ENCODE peak calls at places on chromosome 3, in eight cellular contexts. One of them, this sample, is unnamed.
A peak's percentile ranks its signal among the peaks of the same experiment; 100 is the strongest.

GRCh38 chr3:42651248-42652091 is 2.0 kb upstream of the ZBTB47 start:
- DNase-seq in left lobe of liver: no peak
- DNase-seq in sciatic nerve: peak; percentile 51
- DNase-seq in AG04450: no peak
- DNase-seq in activated CD4-positive, alpha-beta T cell treated with anti-CD3 and anti-CD28 coated beads, Interleukin-2, amount 50 U/mL, for 48 hours: no peak
- DNase-seq in stimulated activated CD8-positive, alpha-beta memory T cell treated with anti-CD3 and anti-CD28 coated beads, Interleukin-15, amount 100 ng/mL, for 24 hours: no peak
- DNase-seq in dorsolateral prefrontal cortex: no peak
- DNase-seq in brain microvascular endothelial cell: peak; percentile 38
- DNase-seq in this sample: no peak

GRCh38 chr3:9721698-9722057 is 9.9 kb upstream of the BRPF1 start:
- DNase-seq in left lobe of liver: no peak
- DNase-seq in sciatic nerve: no peak
- DNase-seq in AG04450: no peak
- DNase-seq in activated CD4-positive, alpha-beta T cell treated with anti-CD3 and anti-CD28 coated beads, Interleukin-2, amount 50 U/mL, for 48 hours: no peak
- DNase-seq in stimulated activated CD8-positive, alpha-beta memory T cell treated with anti-CD3 and anti-CD28 coated beads, Interleukin-15, amount 100 ng/mL, for 24 hours: no peak
- DNase-seq in dorsolateral prefrontal cortex: no peak
- DNase-seq in brain microvascular endothelial cell: no peak
- DNase-seq in this sample: no peak

GRCh38 chr3:7682822-7683229 is 818.8 kb upstream of the LMCD1 start:
- DNase-seq in left lobe of liver: no peak
- DNase-seq in sciatic nerve: peak; percentile 60
- DNase-seq in AG04450: peak; percentile 0
- DNase-seq in activated CD4-positive, alpha-beta T cell treated with anti-CD3 and anti-CD28 coated beads, Interleukin-2, amount 50 U/mL, for 48 hours: no peak
- DNase-seq in stimulated activated CD8-positive, alpha-beta memory T cell treated with anti-CD3 and anti-CD28 coated beads, Interleukin-15, amount 100 ng/mL, for 24 hours: no peak
- DNase-seq in dorsolateral prefrontal cortex: no peak
- DNase-seq in brain microvascular endothelial cell: peak; percentile 64
- DNase-seq in this sample: peak; percentile 98

GRCh38 chr3:179348325-179349013 is 960 bp downstream of the MFN1 start:
- DNase-seq in left lobe of liver: no peak
- DNase-seq in sciatic nerve: no peak
- DNase-seq in AG04450: no peak
- DNase-seq in activated CD4-positive, alpha-beta T cell treated with anti-CD3 and anti-CD28 coated beads, Interleukin-2, amount 50 U/mL, for 48 hours: no peak
- DNase-seq in stimulated activated CD8-positive, alpha-beta memory T cell treated with anti-CD3 and anti-CD28 coated beads, Interleukin-15, amount 100 ng/mL, for 24 hours: no peak
- DNase-seq in dorsolateral prefrontal cortex: no peak
- DNase-seq in brain microvascular endothelial cell: no peak
- DNase-seq in this sample: peak; percentile 35

GRCh38 chr3:186165331-186165730 is 56.4 kb upstream of the ETV5 start:
- DNase-seq in left lobe of liver: no peak
- DNase-seq in sciatic nerve: no peak
- DNase-seq in AG04450: no peak
- DNase-seq in activated CD4-positive, alpha-beta T cell treated with anti-CD3 and anti-CD28 coated beads, Interleukin-2, amount 50 U/mL, for 48 hours: no peak
- DNase-seq in stimulated activated CD8-positive, alpha-beta memory T cell treated with anti-CD3 and anti-CD28 coated beads, Interleukin-15, amount 100 ng/mL, for 24 hours: no peak
- DNase-seq in dorsolateral prefrontal cortex: no peak
- DNase-seq in brain microvascular endothelial cell: no peak
- DNase-seq in this sample: no peak

GRCh38 chr3:129525341-129525968 is 3.0 kb upstream of the RHO start:
- DNase-seq in left lobe of liver: no peak
- DNase-seq in sciatic nerve: no peak
- DNase-seq in AG04450: peak; percentile 10
- DNase-seq in activated CD4-positive, alpha-beta T cell treated with anti-CD3 and anti-CD28 coated beads, Interleukin-2, amount 50 U/mL, for 48 hours: peak; percentile 14
- DNase-seq in stimulated activated CD8-positive, alpha-beta memory T cell treated with anti-CD3 and anti-CD28 coated beads, Interleukin-15, amount 100 ng/mL, for 24 hours: no peak
- DNase-seq in dorsolateral prefrontal cortex: no peak
- DNase-seq in brain microvascular endothelial cell: peak; percentile 67
- DNase-seq in this sample: no peak

GRCh38 chr3:54846085-54846484 is 81.8 kb downstream of the LRTM1 start:
- DNase-seq in left lobe of liver: no peak
- DNase-seq in sciatic nerve: no peak
- DNase-seq in AG04450: no peak
- DNase-seq in activated CD4-positive, alpha-beta T cell treated with anti-CD3 and anti-CD28 coated beads, Interleukin-2, amount 50 U/mL, for 48 hours: no peak
- DNase-seq in stimulated activated CD8-positive, alpha-beta memory T cell treated with anti-CD3 and anti-CD28 coated beads, Interleukin-15, amount 100 ng/mL, for 24 hours: no peak
- DNase-seq in dorsolateral prefrontal cortex: no peak
- DNase-seq in brain microvascular endothelial cell: no peak
- DNase-seq in this sample: no peak

GRCh38 chr3:116951610-116952009 is 242.0 kb downstream of the TUSC7 start:
- DNase-seq in left lobe of liver: no peak
- DNase-seq in sciatic nerve: no peak
- DNase-seq in AG04450: no peak
- DNase-seq in activated CD4-positive, alpha-beta T cell treated with anti-CD3 and anti-CD28 coated beads, Interleukin-2, amount 50 U/mL, for 48 hours: no peak
- DNase-seq in stimulated activated CD8-positive, alpha-beta memory T cell treated with anti-CD3 and anti-CD28 coated beads, Interleukin-15, amount 100 ng/mL, for 24 hours: no peak
- DNase-seq in dorsolateral prefrontal cortex: no peak
- DNase-seq in brain microvascular endothelial cell: no peak
- DNase-seq in this sample: no peak

GRCh38 chr3:175646865-175647264 is 787.7 kb downstream of the NAALADL2 start:
- DNase-seq in left lobe of liver: no peak
- DNase-seq in sciatic nerve: no peak
- DNase-seq in AG04450: no peak
- DNase-seq in activated CD4-positive, alpha-beta T cell treated with anti-CD3 and anti-CD28 coated beads, Interleukin-2, amount 50 U/mL, for 48 hours: no peak
- DNase-seq in stimulated activated CD8-positive, alpha-beta memory T cell treated with anti-CD3 and anti-CD28 coated beads, Interleukin-15, amount 100 ng/mL, for 24 hours: no peak
- DNase-seq in dorsolateral prefrontal cortex: no peak
- DNase-seq in brain microvascular endothelial cell: no peak
- DNase-seq in this sample: no peak

GRCh38 chr3:133663569-133664313 is 2.0 kb upstream of the TOPBP1 start:
- DNase-seq in left lobe of liver: no peak
- DNase-seq in sciatic nerve: no peak
- DNase-seq in AG04450: no peak
- DNase-seq in activated CD4-positive, alpha-beta T cell treated with anti-CD3 and anti-CD28 coated beads, Interleukin-2, amount 50 U/mL, for 48 hours: peak; percentile 2
- DNase-seq in stimulated activated CD8-positive, alpha-beta memory T cell treated with anti-CD3 and anti-CD28 coated beads, Interleukin-15, amount 100 ng/mL, for 24 hours: no peak
- DNase-seq in dorsolateral prefrontal cortex: no peak
- DNase-seq in brain microvascular endothelial cell: peak; percentile 59
- DNase-seq in this sample: peak; percentile 87

GRCh38 chr3:194879991-194880939 is 194.6 kb downstream of the FAM43A start:
- DNase-seq in left lobe of liver: peak; percentile 42
- DNase-seq in sciatic nerve: peak; percentile 76
- DNase-seq in AG04450: no peak
- DNase-seq in activated CD4-positive, alpha-beta T cell treated with anti-CD3 and anti-CD28 coated beads, Interleukin-2, amount 50 U/mL, for 48 hours: no peak
- DNase-seq in stimulated activated CD8-positive, alpha-beta memory T cell treated with anti-CD3 and anti-CD28 coated beads, Interleukin-15, amount 100 ng/mL, for 24 hours: no peak
- DNase-seq in dorsolateral prefrontal cortex: no peak
- DNase-seq in brain microvascular endothelial cell: no peak
- DNase-seq in this sample: no peak

GRCh38 chr3:180142041-180142440 is 105.3 kb upstream of the PEX5L start:
- DNase-seq in left lobe of liver: no peak
- DNase-seq in sciatic nerve: no peak
- DNase-seq in AG04450: no peak
- DNase-seq in activated CD4-positive, alpha-beta T cell treated with anti-CD3 and anti-CD28 coated beads, Interleukin-2, amount 50 U/mL, for 48 hours: no peak
- DNase-seq in stimulated activated CD8-positive, alpha-beta memory T cell treated with anti-CD3 and anti-CD28 coated beads, Interleukin-15, amount 100 ng/mL, for 24 hours: no peak
- DNase-seq in dorsolateral prefrontal cortex: no peak
- DNase-seq in brain microvascular endothelial cell: no peak
- DNase-seq in this sample: no peak

GRCh38 chr3:134197681-134198261 is 52.9 kb downstream of the RYK start:
- DNase-seq in left lobe of liver: no peak
- DNase-seq in sciatic nerve: no peak
- DNase-seq in AG04450: peak; percentile 44
- DNase-seq in activated CD4-positive, alpha-beta T cell treated with anti-CD3 and anti-CD28 coated beads, Interleukin-2, amount 50 U/mL, for 48 hours: no peak
- DNase-seq in stimulated activated CD8-positive, alpha-beta memory T cell treated with anti-CD3 and anti-CD28 coated beads, Interleukin-15, amount 100 ng/mL, for 24 hours: no peak
- DNase-seq in dorsolateral prefrontal cortex: no peak
- DNase-seq in brain microvascular endothelial cell: peak; percentile 56
- DNase-seq in this sample: peak; percentile 72

GRCh38 chr3:152413244-152413643 is 144.5 kb downstream of the MBNL1 start:
- DNase-seq in left lobe of liver: no peak
- DNase-seq in sciatic nerve: no peak
- DNase-seq in AG04450: no peak
- DNase-seq in activated CD4-positive, alpha-beta T cell treated with anti-CD3 and anti-CD28 coated beads, Interleukin-2, amount 50 U/mL, for 48 hours: no peak
- DNase-seq in stimulated activated CD8-positive, alpha-beta memory T cell treated with anti-CD3 and anti-CD28 coated beads, Interleukin-15, amount 100 ng/mL, for 24 hours: no peak
- DNase-seq in dorsolateral prefrontal cortex: no peak
- DNase-seq in brain microvascular endothelial cell: peak; percentile 23
- DNase-seq in this sample: no peak

GRCh38 chr3:23739536-23739935 is 66.2 kb upstream of the UBE2E1 start:
- DNase-seq in left lobe of liver: no peak
- DNase-seq in sciatic nerve: no peak
- DNase-seq in AG04450: no peak
- DNase-seq in activated CD4-positive, alpha-beta T cell treated with anti-CD3 and anti-CD28 coated beads, Interleukin-2, amount 50 U/mL, for 48 hours: no peak
- DNase-seq in stimulated activated CD8-positive, alpha-beta memory T cell treated with anti-CD3 and anti-CD28 coated beads, Interleukin-15, amount 100 ng/mL, for 24 hours: no peak
- DNase-seq in dorsolateral prefrontal cortex: no peak
- DNase-seq in brain microvascular endothelial cell: peak; percentile 43
- DNase-seq in this sample: peak; percentile 77

GRCh38 chr3:182435860-182436259 is 357.4 kb upstream of the ATP11B start:
- DNase-seq in left lobe of liver: no peak
- DNase-seq in sciatic nerve: no peak
- DNase-seq in AG04450: no peak
- DNase-seq in activated CD4-positive, alpha-beta T cell treated with anti-CD3 and anti-CD28 coated beads, Interleukin-2, amount 50 U/mL, for 48 hours: no peak
- DNase-seq in stimulated activated CD8-positive, alpha-beta memory T cell treated with anti-CD3 and anti-CD28 coated beads, Interleukin-15, amount 100 ng/mL, for 24 hours: no peak
- DNase-seq in dorsolateral prefrontal cortex: no peak
- DNase-seq in brain microvascular endothelial cell: no peak
- DNase-seq in this sample: no peak

GRCh38 chr3:68631810-68632545 is 300.4 kb downstream of the TAFA4 start:
- DNase-seq in left lobe of liver: no peak
- DNase-seq in sciatic nerve: no peak
- DNase-seq in AG04450: no peak
- DNase-seq in activated CD4-positive, alpha-beta T cell treated with anti-CD3 and anti-CD28 coated beads, Interleukin-2, amount 50 U/mL, for 48 hours: no peak
- DNase-seq in stimulated activated CD8-positive, alpha-beta memory T cell treated with anti-CD3 and anti-CD28 coated beads, Interleukin-15, amount 100 ng/mL, for 24 hours: no peak
- DNase-seq in dorsolateral prefrontal cortex: no peak
- DNase-seq in brain microvascular endothelial cell: no peak
- DNase-seq in this sample: no peak

GRCh38 chr3:23481660-23482278 is 278.6 kb downstream of the UBE2E2 start:
- DNase-seq in left lobe of liver: no peak
- DNase-seq in sciatic nerve: no peak
- DNase-seq in AG04450: no peak
- DNase-seq in activated CD4-positive, alpha-beta T cell treated with anti-CD3 and anti-CD28 coated beads, Interleukin-2, amount 50 U/mL, for 48 hours: no peak
- DNase-seq in stimulated activated CD8-positive, alpha-beta memory T cell treated with anti-CD3 and anti-CD28 coated beads, Interleukin-15, amount 100 ng/mL, for 24 hours: no peak
- DNase-seq in dorsolateral prefrontal cortex: no peak
- DNase-seq in brain microvascular endothelial cell: no peak
- DNase-seq in this sample: no peak

GRCh38 chr3:31960793-31961431 is 20.1 kb downstream of the OSBPL10 start:
- DNase-seq in left lobe of liver: no peak
- DNase-seq in sciatic nerve: no peak
- DNase-seq in AG04450: no peak
- DNase-seq in activated CD4-positive, alpha-beta T cell treated with anti-CD3 and anti-CD28 coated beads, Interleukin-2, amount 50 U/mL, for 48 hours: no peak
- DNase-seq in stimulated activated CD8-positive, alpha-beta memory T cell treated with anti-CD3 and anti-CD28 coated beads, Interleukin-15, amount 100 ng/mL, for 24 hours: no peak
- DNase-seq in dorsolateral prefrontal cortex: no peak
- DNase-seq in brain microvascular endothelial cell: no peak
- DNase-seq in this sample: no peak

GRCh38 chr3:177831361-177831760 is 634.1 kb upstream of the TBL1XR1 start:
- DNase-seq in left lobe of liver: no peak
- DNase-seq in sciatic nerve: no peak
- DNase-seq in AG04450: no peak
- DNase-seq in activated CD4-positive, alpha-beta T cell treated with anti-CD3 and anti-CD28 coated beads, Interleukin-2, amount 50 U/mL, for 48 hours: no peak
- DNase-seq in stimulated activated CD8-positive, alpha-beta memory T cell treated with anti-CD3 and anti-CD28 coated beads, Interleukin-15, amount 100 ng/mL, for 24 hours: no peak
- DNase-seq in dorsolateral prefrontal cortex: no peak
- DNase-seq in brain microvascular endothelial cell: no peak
- DNase-seq in this sample: no peak

GRCh38 chr3:120634539-120634938 is 38.4 kb downstream of the NDUFB4 start:
- DNase-seq in left lobe of liver: no peak
- DNase-seq in sciatic nerve: no peak
- DNase-seq in AG04450: no peak
- DNase-seq in activated CD4-positive, alpha-beta T cell treated with anti-CD3 and anti-CD28 coated beads, Interleukin-2, amount 50 U/mL, for 48 hours: no peak
- DNase-seq in stimulated activated CD8-positive, alpha-beta memory T cell treated with anti-CD3 and anti-CD28 coated beads, Interleukin-15, amount 100 ng/mL, for 24 hours: no peak
- DNase-seq in dorsolateral prefrontal cortex: no peak
- DNase-seq in brain microvascular endothelial cell: no peak
- DNase-seq in this sample: no peak

GRCh38 chr3:53320697-53321096 is 26.6 kb downstream of the DCP1A start:
- DNase-seq in left lobe of liver: no peak
- DNase-seq in sciatic nerve: no peak
- DNase-seq in AG04450: no peak
- DNase-seq in activated CD4-positive, alpha-beta T cell treated with anti-CD3 and anti-CD28 coated beads, Interleukin-2, amount 50 U/mL, for 48 hours: no peak
- DNase-seq in stimulated activated CD8-positive, alpha-beta memory T cell treated with anti-CD3 and anti-CD28 coated beads, Interleukin-15, amount 100 ng/mL, for 24 hours: no peak
- DNase-seq in dorsolateral prefrontal cortex: no peak
- DNase-seq in brain microvascular endothelial cell: no peak
- DNase-seq in this sample: no peak

GRCh38 chr3:17239417-17239816 is 354.7 kb downstream of the PLCL2 start:
- DNase-seq in left lobe of liver: no peak
- DNase-seq in sciatic nerve: no peak
- DNase-seq in AG04450: no peak
- DNase-seq in activated CD4-positive, alpha-beta T cell treated with anti-CD3 and anti-CD28 coated beads, Interleukin-2, amount 50 U/mL, for 48 hours: no peak
- DNase-seq in stimulated activated CD8-positive, alpha-beta memory T cell treated with anti-CD3 and anti-CD28 coated beads, Interleukin-15, amount 100 ng/mL, for 24 hours: no peak
- DNase-seq in dorsolateral prefrontal cortex: no peak
- DNase-seq in brain microvascular endothelial cell: no peak
- DNase-seq in this sample: no peak

GRCh38 chr3:128482175-128482856 is 10.7 kb downstream of the GATA2 start:
- DNase-seq in left lobe of liver: no peak
- DNase-seq in sciatic nerve: no peak
- DNase-seq in AG04450: no peak
- DNase-seq in activated CD4-positive, alpha-beta T cell treated with anti-CD3 and anti-CD28 coated beads, Interleukin-2, amount 50 U/mL, for 48 hours: no peak
- DNase-seq in stimulated activated CD8-positive, alpha-beta memory T cell treated with anti-CD3 and anti-CD28 coated beads, Interleukin-15, amount 100 ng/mL, for 24 hours: no peak
- DNase-seq in dorsolateral prefrontal cortex: no peak
- DNase-seq in brain microvascular endothelial cell: no peak
- DNase-seq in this sample: no peak